ENCODE peak calls at places on chromosomes 2 and 18, in four cellular contexts. A, W, M and I are unnamed samples.
A peak's percentile ranks its signal among the peaks of the same experiment; 100 is the strongest.

GRCh38 chr2:24635181-24635580 is 144.1 kb downstream of the NCOA1 start:
- DNase-seq in A (no peak), W (no peak), M (no peak), I (no peak)

GRCh38 chr2:7363906-7364305 is 446.7 kb downstream of the RNF144A start:
- DNase-seq in A (no peak), W (no peak), M (no peak), I (no peak)

GRCh38 chr2:196096264-196096663 is 27.6 kb upstream of the DNAH7 start:
- DNase-seq in A (no peak), W (no peak), M (no peak), I (no peak)

GRCh38 chr2:24546668-24547067 is 55.6 kb downstream of the NCOA1 start:
- DNase-seq in A (no peak), W (no peak), M (no peak), I (no peak)

GRCh38 chr18:59697236-59697932 is at the start of gene CCBE1:
- DNase-seq in A (no peak), W (peak; percentile 63), M (no peak), I (peak; percentile 70)

GRCh38 chr2:155748126-155748525 is 584.4 kb downstream of the NR4A2 start:
- DNase-seq in A (no peak), W (no peak), M (no peak), I (no peak)

GRCh38 chr2:162490052-162490717 is 146.3 kb downstream of the GCA start:
- DNase-seq in A (peak; percentile 17), W (no peak), M (peak; percentile 24), I (no peak)

GRCh38 chr2:189576361-189576760 is 4.2 kb downstream of the SLC40A1 start:
- DNase-seq in A (no peak), W (no peak), M (no peak), I (no peak)

GRCh38 chr2:217899231-217900009 is 103.4 kb downstream of the TNS1 start:
- DNase-seq in A (peak; percentile 86), W (peak; percentile 82), M (no peak), I (peak; percentile 82)

GRCh38 chr2:238128061-238129040 is 10.1 kb upstream of the KLHL30 start:
- DNase-seq in A (no peak), W (no peak), M (no peak), I (no peak)

GRCh38 chr18:76621184-76621583 is 126.1 kb upstream of the ZNF516 start:
- DNase-seq in A (no peak), W (no peak), M (no peak), I (no peak)

GRCh38 chr2:173568054-173568453 is 213.4 kb downstream of the CDCA7 start:
- DNase-seq in A (peak; percentile 23), W (peak; percentile 29), M (no peak), I (peak; percentile 50)

GRCh38 chr2:99654419-99654818 is 164.6 kb upstream of the REV1 start:
- DNase-seq in A (no peak), W (no peak), M (no peak), I (no peak)

GRCh38 chr2:3651686-3652516 is 6.1 kb upstream of the ALLC start:
- DNase-seq in A (peak; percentile 92), W (no peak), M (peak; percentile 60), I (no peak)

GRCh38 chr2:173741715-173742114 is 223.5 kb downstream of the SP3 start:
- DNase-seq in A (no peak), W (no peak), M (no peak), I (peak; percentile 20)

GRCh38 chr2:155902635-155903034 is 429.9 kb downstream of the NR4A2 start:
- DNase-seq in A (no peak), W (no peak), M (no peak), I (no peak)

DNA sequence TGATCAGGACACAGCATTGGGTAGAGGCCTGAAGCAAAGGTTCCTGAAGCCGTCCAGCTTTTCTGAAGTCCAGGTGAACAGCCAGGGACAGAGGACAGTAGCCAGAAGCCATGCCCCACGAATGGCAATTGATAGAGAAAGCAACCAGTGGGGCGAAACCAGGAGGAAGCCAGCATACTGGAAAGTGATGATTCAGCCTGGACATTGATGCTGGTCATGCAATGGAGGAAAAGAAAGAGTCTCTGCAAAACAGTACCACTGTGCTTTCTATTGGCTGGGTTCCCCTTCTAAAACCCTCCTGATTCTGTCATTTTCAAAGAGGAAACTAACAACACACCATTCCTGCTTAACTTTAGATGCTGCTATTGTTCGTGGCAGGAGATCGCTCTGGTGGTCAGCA is 221.4 kb upstream of the EPAS1 start:
- DNase-seq in A (no peak), W (no peak), M (no peak), I (no peak)
- TF ChIP-seq FOXM1 in A (no peak), W (no peak), M (no peak), I (no peak)

DNA sequence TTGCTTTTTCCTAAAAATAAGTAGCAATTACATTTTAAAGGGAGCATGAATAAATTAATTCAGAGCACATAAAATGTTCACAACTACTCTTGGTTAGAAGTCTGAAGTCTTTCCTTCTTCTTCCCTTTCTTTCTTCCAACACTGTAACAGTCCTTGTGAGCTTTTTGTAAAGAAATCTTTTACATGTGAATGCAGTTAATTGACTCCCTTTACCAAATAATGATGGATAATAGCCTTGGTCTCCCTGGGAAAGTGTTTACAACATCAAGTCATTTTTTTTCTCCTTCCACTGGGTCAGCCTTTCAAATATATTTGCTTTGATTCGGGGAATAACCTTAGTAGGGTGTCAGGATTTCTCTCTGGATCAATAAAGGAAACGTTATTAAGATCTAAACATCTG is 39.1 kb downstream of the CALCRL start:
- DNase-seq in A (no peak), W (no peak), M (no peak), I (no peak)
- TF ChIP-seq BHLHE40 in A (no peak), W (no peak), M (no peak), I (no peak)

GRCh38 chr18:62954341-62954740 is 239.0 kb downstream of the PHLPP1 start:
- DNase-seq in A (peak; percentile 8), W (no peak), M (no peak), I (no peak)
- TF ChIP-seq SP1 in A (no peak), W (no peak), M (no peak), I (no peak)

GRCh38 chr2:157075924-157076323 is 181.6 kb upstream of the GALNT5 start:
- DNase-seq in A (no peak), W (no peak), M (no peak), I (no peak)

GRCh38 chr2:157082950-157083349 is 174.6 kb upstream of the GALNT5 start:
- DNase-seq in A (no peak), W (no peak), M (no peak), I (no peak)

GRCh38 chr2:157076526-157077161 is 180.9 kb upstream of the GALNT5 start:
- DNase-seq in A (no peak), W (no peak), M (peak; percentile 5), I (no peak)

DNA sequence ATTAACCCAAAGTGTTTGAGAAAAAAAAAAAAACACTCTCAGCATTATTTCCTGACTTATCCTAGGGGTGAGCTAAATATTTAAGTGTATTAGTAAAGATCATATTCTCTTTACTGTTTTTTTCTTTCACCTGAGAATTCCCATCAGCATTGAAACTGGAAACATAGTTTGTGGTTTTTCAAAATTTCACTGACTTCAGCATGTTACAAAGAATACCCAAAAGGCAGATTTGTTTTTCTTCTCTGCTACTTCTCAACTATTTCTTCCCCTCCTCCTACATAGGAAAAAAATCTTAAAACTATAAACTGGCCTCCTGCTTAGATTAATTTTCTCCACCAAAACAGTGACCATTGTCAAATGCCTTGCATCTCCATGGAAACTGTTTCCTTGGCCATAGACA is 179.8 kb upstream of the GALNT5 start:
- DNase-seq in A (no peak), W (no peak), M (no peak), I (no peak)
- TF ChIP-seq FOXM1 in A (no peak), W (no peak), M (no peak), I (no peak)

GRCh38 chr2:11354363-11355154 is 10.1 kb upstream of the ROCK2 start:
- DNase-seq in A (peak; percentile 99), W (no peak), M (no peak), I (no peak)

GRCh38 chr2:11355194-11356053 is 11.0 kb upstream of the ROCK2 start:
- DNase-seq in A (no peak), W (no peak), M (no peak), I (no peak)

GRCh38 chr2:11357428-11357972 is 13.1 kb upstream of the ROCK2 start:
- DNase-seq in A (peak; percentile 100), W (no peak), M (no peak), I (no peak)

GRCh38 chr2:11356760-11357159 is 12.3 kb upstream of the ROCK2 start:
- DNase-seq in A (no peak), W (no peak), M (no peak), I (no peak)

GRCh38 chr2:11352781-11353537 is 8.5 kb upstream of the ROCK2 start:
- DNase-seq in A (no peak), W (no peak), M (no peak), I (no peak)
- TF ChIP-seq BHLHE40 in A (no peak), W (no peak), M (no peak), I (no peak)

DNA sequence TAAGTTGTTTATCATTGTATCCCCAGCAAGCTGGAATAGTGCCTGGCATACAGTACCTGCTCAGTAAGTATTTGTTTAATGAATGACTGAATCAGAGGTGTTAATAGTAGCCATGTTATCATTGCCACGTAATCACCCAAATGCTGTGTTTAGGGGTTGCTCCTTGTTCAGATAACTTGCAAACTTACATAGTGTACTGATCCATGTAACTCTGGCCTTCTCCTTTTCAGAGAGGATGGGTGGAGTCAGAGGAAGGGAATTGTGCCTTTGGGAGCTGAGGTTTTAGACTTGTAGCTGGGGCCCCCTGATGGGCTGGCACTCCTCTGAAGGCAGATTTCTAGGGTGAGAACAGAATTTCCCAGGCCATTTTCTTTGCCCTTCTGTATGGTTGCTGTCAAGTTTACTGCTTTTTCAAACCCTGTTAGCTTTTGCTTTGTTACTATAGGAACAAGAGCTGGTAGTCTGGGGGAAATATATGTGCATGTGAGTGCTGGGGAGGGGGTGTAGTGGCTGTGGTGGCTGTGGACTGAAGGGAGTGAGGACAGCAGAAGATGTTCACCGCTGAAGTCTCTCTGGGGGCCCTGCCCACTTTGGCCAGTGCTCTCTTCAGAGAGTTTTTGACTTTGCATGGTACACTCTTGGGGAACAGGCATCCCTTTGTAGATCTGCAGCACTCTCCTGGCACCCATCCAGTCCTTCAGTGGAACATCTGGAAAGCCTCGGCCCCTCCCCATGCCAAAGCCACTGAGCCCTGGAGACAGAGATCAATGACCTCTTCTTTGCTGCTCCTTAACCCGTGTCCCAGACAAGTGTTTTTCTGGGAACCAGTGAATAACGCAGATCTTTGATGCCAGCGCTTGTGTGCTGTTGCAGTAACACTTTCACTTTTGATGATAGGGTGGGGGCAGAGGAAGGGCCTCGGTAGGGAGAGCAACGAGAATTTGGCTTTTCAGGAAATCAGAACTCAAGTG is 208.9 kb downstream of the PRKCE start:
- DNase-seq in A (peak; percentile 16), W (no peak), M (no peak), I (no peak)
- TF ChIP-seq SP1 in A (no peak), W (no peak), M (no peak), I (no peak)

GRCh38 chr2:104434363-104434792 is 419.5 kb upstream of the POU3F3 start:
- DNase-seq in A (no peak), W (no peak), M (peak; percentile 7), I (peak; percentile 37)
- TF ChIP-seq FOXM1 in A (no peak), W (no peak), M (no peak), I (no peak)

GRCh38 chr2:229129738-229130371 is 141.2 kb downstream of the PID1 start:
- DNase-seq in A (no peak), W (no peak), M (no peak), I (no peak)
- TF ChIP-seq BHLHE40 in A (no peak), W (no peak), M (no peak), I (no peak)

GRCh38 chr2:193538061-193538460 is 1343.3 kb upstream of the TMEFF2 start:
- DNase-seq in A (no peak), W (no peak), M (no peak), I (no peak)
- TF ChIP-seq SP1 in A (no peak), W (no peak), M (no peak), I (no peak)